ENCODE peak calls at places on chromosomes 1 and 21, in four cellular contexts. One of them, this sample, is unnamed.

GRCh38 chr1:196678510-196678884 is 26.7 kb downstream of the CFH start:
- DNase-seq in suprapubic skin: no peak
- DNase-seq in adrenal gland: no peak
- DNase-seq in body of pancreas: no peak
- DNase-seq in this sample: no peak

GRCh38 chr1:197774691-197775281 is 494 bp downstream of the DENND1B start:
- DNase-seq in suprapubic skin: peak
- DNase-seq in adrenal gland: peak
- DNase-seq in body of pancreas: peak
- DNase-seq in this sample: peak

GRCh38 chr21:38261851-38262250 is 5.1 kb downstream of the KCNJ15 start:
- DNase-seq in suprapubic skin: no peak
- DNase-seq in adrenal gland: no peak
- DNase-seq in body of pancreas: no peak
- DNase-seq in this sample: no peak

GRCh38 chr1:230251644-230252191 is 174.4 kb downstream of the PGBD5 start:
- DNase-seq in suprapubic skin: no peak
- DNase-seq in adrenal gland: no peak
- DNase-seq in body of pancreas: no peak
- DNase-seq in this sample: no peak

GRCh38 chr1:201678264-201679101 is 139.6 kb downstream of the NAV1 start:
- DNase-seq in suprapubic skin: no peak
- DNase-seq in adrenal gland: no peak
- DNase-seq in body of pancreas: no peak
- DNase-seq in this sample: no peak

GRCh38 chr21:40049031-40049958 is 182.1 kb downstream of the PCP4 start:
- DNase-seq in suprapubic skin: no peak
- DNase-seq in adrenal gland: peak
- DNase-seq in body of pancreas: no peak
- DNase-seq in this sample: peak

GRCh38 chr1:45574105-45574626 is 9.7 kb upstream of the NASP start:
- DNase-seq in suprapubic skin: peak
- DNase-seq in adrenal gland: no peak
- DNase-seq in body of pancreas: no peak
- DNase-seq in this sample: no peak

GRCh38 chr1:19654886-19655717 is 9.6 kb upstream of the HTR6 start:
- DNase-seq in suprapubic skin: no peak
- DNase-seq in adrenal gland: no peak
- DNase-seq in body of pancreas: no peak
- DNase-seq in this sample: peak

GRCh38 chr1:151175910-151176309 is at the start of gene TMOD4:
- DNase-seq in suprapubic skin: no peak
- DNase-seq in adrenal gland: no peak
- DNase-seq in body of pancreas: no peak
- DNase-seq in this sample: no peak

GRCh38 chr1:234607091-234608025 is 2.6 kb downstream of the IRF2BP2 start:
- DNase-seq in suprapubic skin: no peak
- DNase-seq in adrenal gland: peak
- DNase-seq in body of pancreas: peak
- DNase-seq in this sample: peak

GRCh38 chr1:55054396-55054795 is 15.0 kb downstream of the PCSK9 start:
- DNase-seq in suprapubic skin: peak
- DNase-seq in adrenal gland: no peak
- DNase-seq in body of pancreas: no peak
- DNase-seq in this sample: no peak

GRCh38 chr1:247914941-247915662 is 5.0 kb upstream of the OR2T8 start:
- DNase-seq in suprapubic skin: no peak
- DNase-seq in adrenal gland: no peak
- DNase-seq in body of pancreas: no peak
- DNase-seq in this sample: peak

GRCh38 chr1:183237046-183237445 is 51.0 kb downstream of the LAMC2 start:
- DNase-seq in suprapubic skin: no peak
- DNase-seq in adrenal gland: no peak
- DNase-seq in body of pancreas: no peak
- DNase-seq in this sample: no peak

GRCh38 chr1:183238071-183238470 is 52.0 kb downstream of the LAMC2 start:
- DNase-seq in suprapubic skin: no peak
- DNase-seq in adrenal gland: no peak
- DNase-seq in body of pancreas: no peak
- DNase-seq in this sample: no peak

GRCh38 chr1:183241446-183241845 is 55.4 kb downstream of the LAMC2 start:
- DNase-seq in suprapubic skin: no peak
- DNase-seq in adrenal gland: no peak
- DNase-seq in body of pancreas: no peak
- DNase-seq in this sample: no peak

GRCh38 chr1:183239793-183240625 is 53.9 kb downstream of the LAMC2 start:
- DNase-seq in suprapubic skin: no peak
- DNase-seq in adrenal gland: no peak
- DNase-seq in body of pancreas: no peak
- DNase-seq in this sample: no peak

GRCh38 chr1:183239220-183239742 is 53.2 kb downstream of the LAMC2 start:
- DNase-seq in suprapubic skin: no peak
- DNase-seq in adrenal gland: no peak
- DNase-seq in body of pancreas: no peak
- DNase-seq in this sample: no peak
- H3K27ac ChIP-seq in suprapubic skin: peak
- H3K27ac ChIP-seq in adrenal gland: no peak
- H3K27ac ChIP-seq in body of pancreas: no peak
- H3K27ac ChIP-seq in this sample: peak

DNA sequence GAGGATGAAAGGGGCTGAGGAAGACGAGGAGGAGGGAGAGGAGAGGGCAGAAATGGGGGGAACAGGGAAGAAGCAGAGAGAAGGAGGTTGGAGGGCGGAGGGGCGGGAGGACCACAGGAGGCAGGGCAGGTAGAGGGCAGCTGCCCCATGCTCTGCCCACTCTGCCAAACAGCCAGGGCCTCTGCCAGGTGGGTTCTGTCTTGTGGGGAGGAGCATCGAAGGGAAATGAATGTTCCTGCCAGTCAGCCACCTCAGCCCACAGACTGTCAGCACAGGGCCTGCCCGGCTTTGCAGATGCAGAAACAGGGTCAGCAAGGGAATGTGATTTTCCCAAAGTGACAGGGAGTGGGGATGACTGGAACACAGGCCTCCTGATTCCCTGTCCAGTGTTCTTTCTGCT is 82.6 kb downstream of the GRIK3 start:
- DNase-seq in suprapubic skin: no peak
- DNase-seq in adrenal gland: no peak
- DNase-seq in body of pancreas: no peak
- DNase-seq in this sample: no peak
- TF ChIP-seq CTCF in suprapubic skin: no peak
- TF ChIP-seq CTCF in adrenal gland: no peak
- TF ChIP-seq CTCF in body of pancreas: no peak
- TF ChIP-seq CTCF in this sample: no peak

GRCh38 chr1:155247667-155248563 is 7.4 kb downstream of the ENTREP3 start:
- DNase-seq in suprapubic skin: no peak
- DNase-seq in adrenal gland: no peak
- DNase-seq in body of pancreas: no peak
- DNase-seq in this sample: no peak

GRCh38 chr1:155245163-155245524 is 10.1 kb downstream of the ENTREP3 start:
- DNase-seq in suprapubic skin: no peak
- DNase-seq in adrenal gland: no peak
- DNase-seq in body of pancreas: no peak
- DNase-seq in this sample: no peak

GRCh38 chr1:155241851-155242264 is 13.4 kb downstream of the ENTREP3 start:
- DNase-seq in suprapubic skin: no peak
- DNase-seq in adrenal gland: no peak
- DNase-seq in body of pancreas: no peak
- DNase-seq in this sample: no peak

GRCh38 chr1:155242805-155243358 is 12.4 kb downstream of the ENTREP3 start:
- DNase-seq in suprapubic skin: no peak
- DNase-seq in adrenal gland: no peak
- DNase-seq in body of pancreas: no peak
- DNase-seq in this sample: no peak

GRCh38 chr1:155244368-155245162 is 10.7 kb downstream of the ENTREP3 start:
- DNase-seq in suprapubic skin: peak
- DNase-seq in adrenal gland: peak
- DNase-seq in body of pancreas: peak
- DNase-seq in this sample: peak
- TF ChIP-seq POLR2A in suprapubic skin: peak
- TF ChIP-seq POLR2A in adrenal gland: peak
- TF ChIP-seq POLR2A in body of pancreas: peak
- TF ChIP-seq POLR2A in this sample: peak

GRCh38 chr1:3277623-3278022 is 176.8 kb upstream of the ARHGEF16 start:
- DNase-seq in suprapubic skin: no peak
- DNase-seq in adrenal gland: no peak
- DNase-seq in body of pancreas: no peak
- DNase-seq in this sample: no peak

GRCh38 chr1:3276341-3276800 is 178.1 kb upstream of the ARHGEF16 start:
- DNase-seq in suprapubic skin: no peak
- DNase-seq in adrenal gland: no peak
- DNase-seq in body of pancreas: no peak
- DNase-seq in this sample: no peak

GRCh38 chr1:3278416-3279181 is 175.9 kb upstream of the ARHGEF16 start:
- DNase-seq in suprapubic skin: no peak
- DNase-seq in adrenal gland: no peak
- DNase-seq in body of pancreas: no peak
- DNase-seq in this sample: peak

GRCh38 chr1:3275471-3276340 is 178.8 kb upstream of the ARHGEF16 start:
- DNase-seq in suprapubic skin: no peak
- DNase-seq in adrenal gland: no peak
- DNase-seq in body of pancreas: no peak
- DNase-seq in this sample: peak

DNA sequence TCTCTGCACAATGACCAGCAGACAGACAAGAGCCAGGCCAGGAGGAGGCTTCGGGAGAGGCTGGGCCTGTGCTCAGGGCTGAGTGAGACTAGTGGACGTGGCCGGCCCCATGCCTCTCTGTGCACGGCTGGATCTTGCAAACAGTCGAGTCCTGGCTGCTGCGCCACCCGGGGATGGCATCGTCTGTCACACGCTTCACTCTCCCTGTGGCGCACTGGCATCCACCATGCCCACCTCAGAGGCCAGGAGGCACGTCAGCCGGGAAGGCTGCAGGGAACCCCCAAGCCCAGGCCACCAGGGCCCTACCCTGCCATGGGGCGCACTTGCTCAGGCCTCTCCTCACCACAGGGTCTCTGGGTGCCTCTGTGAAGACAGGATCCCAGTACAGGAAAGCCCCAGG is 177.3 kb upstream of the ARHGEF16 start:
- DNase-seq in suprapubic skin: no peak
- DNase-seq in adrenal gland: no peak
- DNase-seq in body of pancreas: no peak
- DNase-seq in this sample: no peak
- H3K27ac ChIP-seq in suprapubic skin: no peak
- H3K27ac ChIP-seq in adrenal gland: no peak
- H3K27ac ChIP-seq in body of pancreas: no peak
- H3K27ac ChIP-seq in this sample: peak

This sample was measured in thyroid gland.